ENCODE peak calls at places on chromosomes 7 and 10, in five cellular contexts. One of them, this sample, is unnamed.

GRCh38 chr7:610531-611280 is 91.1 kb upstream of the PDGFA start:
- DNase-seq in HTR-8/SVneo: no peak
- DNase-seq in stimulated activated CD4-positive, alpha-beta T cell treated with anti-CD3 and anti-CD28 coated beads, Interleukin-15, amount 100 ng/mL, for 24 hours: no peak
- DNase-seq in transverse colon: no peak
- DNase-seq in endothelial cell of umbilical vein: peak; percentile 74
- DNase-seq in this sample: no peak

GRCh38 chr7:101386558-101387199 is 24.0 kb downstream of the COL26A1 start:
- DNase-seq in endothelial cell of umbilical vein: no peak
- DNase-seq in stimulated activated CD4-positive, alpha-beta T cell treated with anti-CD3 and anti-CD28 coated beads, Interleukin-15, amount 100 ng/mL, for 24 hours: peak; percentile 7
- DNase-seq in transverse colon: no peak
- DNase-seq in HTR-8/SVneo: peak; percentile 45
- DNase-seq in this sample: no peak

GRCh38 chr7:17009007-17009719 is 127.4 kb upstream of the AGR3 start:
- DNase-seq in endothelial cell of umbilical vein: peak; percentile 43
- DNase-seq in HTR-8/SVneo: no peak
- DNase-seq in transverse colon: no peak
- DNase-seq in stimulated activated CD4-positive, alpha-beta T cell treated with anti-CD3 and anti-CD28 coated beads, Interleukin-15, amount 100 ng/mL, for 24 hours: no peak
- DNase-seq in this sample: no peak

GRCh38 chr7:81025360-81025759 is 106.5 kb upstream of the SEMA3C start:
- DNase-seq in endothelial cell of umbilical vein: peak; percentile 9
- DNase-seq in transverse colon: no peak
- DNase-seq in HTR-8/SVneo: no peak
- DNase-seq in stimulated activated CD4-positive, alpha-beta T cell treated with anti-CD3 and anti-CD28 coated beads, Interleukin-15, amount 100 ng/mL, for 24 hours: no peak
- DNase-seq in this sample: no peak

GRCh38 chr7:100968031-100968430 is 1.3 kb upstream of the MUC12 start:
- DNase-seq in transverse colon: no peak
- DNase-seq in endothelial cell of umbilical vein: no peak
- DNase-seq in HTR-8/SVneo: no peak
- DNase-seq in stimulated activated CD4-positive, alpha-beta T cell treated with anti-CD3 and anti-CD28 coated beads, Interleukin-15, amount 100 ng/mL, for 24 hours: no peak
- DNase-seq in this sample: no peak

GRCh38 chr10:68560916-68561691 is 967 bp downstream of the TET1 start:
- DNase-seq in stimulated activated CD4-positive, alpha-beta T cell treated with anti-CD3 and anti-CD28 coated beads, Interleukin-15, amount 100 ng/mL, for 24 hours: peak; percentile 23
- DNase-seq in transverse colon: peak; percentile 11
- DNase-seq in endothelial cell of umbilical vein: no peak
- DNase-seq in HTR-8/SVneo: no peak
- DNase-seq in this sample: peak; percentile 60

GRCh38 chr7:18666107-18666728 is 170.7 kb downstream of the HDAC9 start:
- DNase-seq in stimulated activated CD4-positive, alpha-beta T cell treated with anti-CD3 and anti-CD28 coated beads, Interleukin-15, amount 100 ng/mL, for 24 hours: peak; percentile 67
- DNase-seq in HTR-8/SVneo: peak; percentile 43
- DNase-seq in endothelial cell of umbilical vein: peak; percentile 62
- DNase-seq in transverse colon: peak; percentile 81
- DNase-seq in this sample: peak; percentile 16

GRCh38 chr10:80509403-80510161 is 28.1 kb upstream of the SH2D4B start:
- DNase-seq in stimulated activated CD4-positive, alpha-beta T cell treated with anti-CD3 and anti-CD28 coated beads, Interleukin-15, amount 100 ng/mL, for 24 hours: no peak
- DNase-seq in transverse colon: no peak
- DNase-seq in endothelial cell of umbilical vein: peak; percentile 98
- DNase-seq in HTR-8/SVneo: peak; percentile 84
- DNase-seq in this sample: no peak

GRCh38 chr7:117715784-117716445 is 157.3 kb downstream of the CTTNBP2 start:
- DNase-seq in transverse colon: peak; percentile 35
- DNase-seq in stimulated activated CD4-positive, alpha-beta T cell treated with anti-CD3 and anti-CD28 coated beads, Interleukin-15, amount 100 ng/mL, for 24 hours: peak; percentile 11
- DNase-seq in endothelial cell of umbilical vein: peak; percentile 64
- DNase-seq in HTR-8/SVneo: peak; percentile 68
- DNase-seq in this sample: peak; percentile 22

GRCh38 chr7:71752171-71752935 is 620.4 kb downstream of the GALNT17 start:
- DNase-seq in HTR-8/SVneo: no peak
- DNase-seq in transverse colon: peak; percentile 28
- DNase-seq in stimulated activated CD4-positive, alpha-beta T cell treated with anti-CD3 and anti-CD28 coated beads, Interleukin-15, amount 100 ng/mL, for 24 hours: peak; percentile 61
- DNase-seq in endothelial cell of umbilical vein: no peak
- DNase-seq in this sample: peak; percentile 56

GRCh38 chr10:10667466-10667865 is 350.2 kb upstream of the CELF2 start:
- DNase-seq in HTR-8/SVneo: no peak
- DNase-seq in endothelial cell of umbilical vein: no peak
- DNase-seq in stimulated activated CD4-positive, alpha-beta T cell treated with anti-CD3 and anti-CD28 coated beads, Interleukin-15, amount 100 ng/mL, for 24 hours: no peak
- DNase-seq in transverse colon: no peak
- DNase-seq in this sample: no peak

GRCh38 chr10:49646256-49646870 is 32.5 kb downstream of the CHAT start:
- DNase-seq in HTR-8/SVneo: no peak
- DNase-seq in endothelial cell of umbilical vein: no peak
- DNase-seq in transverse colon: no peak
- DNase-seq in stimulated activated CD4-positive, alpha-beta T cell treated with anti-CD3 and anti-CD28 coated beads, Interleukin-15, amount 100 ng/mL, for 24 hours: no peak
- DNase-seq in this sample: no peak

GRCh38 chr7:25068814-25069213 is 56.2 kb downstream of the CYCS start:
- DNase-seq in stimulated activated CD4-positive, alpha-beta T cell treated with anti-CD3 and anti-CD28 coated beads, Interleukin-15, amount 100 ng/mL, for 24 hours: no peak
- DNase-seq in HTR-8/SVneo: no peak
- DNase-seq in transverse colon: no peak
- DNase-seq in endothelial cell of umbilical vein: no peak
- DNase-seq in this sample: no peak

GRCh38 chr10:101311440-101312067 is 42.4 kb upstream of the BTRC start:
- DNase-seq in HTR-8/SVneo: no peak
- DNase-seq in endothelial cell of umbilical vein: no peak
- DNase-seq in transverse colon: no peak
- DNase-seq in stimulated activated CD4-positive, alpha-beta T cell treated with anti-CD3 and anti-CD28 coated beads, Interleukin-15, amount 100 ng/mL, for 24 hours: no peak
- DNase-seq in this sample: no peak

GRCh38 chr7:101399759-101400158 is 37.1 kb downstream of the COL26A1 start:
- DNase-seq in HTR-8/SVneo: no peak
- DNase-seq in transverse colon: no peak
- DNase-seq in stimulated activated CD4-positive, alpha-beta T cell treated with anti-CD3 and anti-CD28 coated beads, Interleukin-15, amount 100 ng/mL, for 24 hours: no peak
- DNase-seq in endothelial cell of umbilical vein: no peak
- DNase-seq in this sample: no peak

GRCh38 chr7:100469227-100470044 is 5.4 kb upstream of the SPACDR start:
- DNase-seq in stimulated activated CD4-positive, alpha-beta T cell treated with anti-CD3 and anti-CD28 coated beads, Interleukin-15, amount 100 ng/mL, for 24 hours: peak; percentile 88
- DNase-seq in HTR-8/SVneo: peak; percentile 73
- DNase-seq in transverse colon: peak; percentile 91
- DNase-seq in endothelial cell of umbilical vein: peak; percentile 66
- DNase-seq in this sample: peak; percentile 97

GRCh38 chr10:73814276-73814895 is 3.0 kb upstream of the NDST2 start:
- DNase-seq in stimulated activated CD4-positive, alpha-beta T cell treated with anti-CD3 and anti-CD28 coated beads, Interleukin-15, amount 100 ng/mL, for 24 hours: no peak
- DNase-seq in HTR-8/SVneo: no peak
- DNase-seq in transverse colon: no peak
- DNase-seq in endothelial cell of umbilical vein: no peak
- DNase-seq in this sample: no peak

GRCh38 chr7:4010206-4010605 is 671.9 kb upstream of the FOXK1 start:
- DNase-seq in transverse colon: no peak
- DNase-seq in stimulated activated CD4-positive, alpha-beta T cell treated with anti-CD3 and anti-CD28 coated beads, Interleukin-15, amount 100 ng/mL, for 24 hours: no peak
- DNase-seq in HTR-8/SVneo: no peak
- DNase-seq in endothelial cell of umbilical vein: no peak
- DNase-seq in this sample: no peak

GRCh38 chr7:105689093-105689819 is 108.0 kb upstream of the EFCAB10 start:
- DNase-seq in transverse colon: no peak
- DNase-seq in HTR-8/SVneo: no peak
- DNase-seq in endothelial cell of umbilical vein: no peak
- DNase-seq in stimulated activated CD4-positive, alpha-beta T cell treated with anti-CD3 and anti-CD28 coated beads, Interleukin-15, amount 100 ng/mL, for 24 hours: no peak
- DNase-seq in this sample: no peak

GRCh38 chr10:58438340-58438739 is 53.1 kb downstream of the TFAM start:
- DNase-seq in HTR-8/SVneo: no peak
- DNase-seq in transverse colon: no peak
- DNase-seq in stimulated activated CD4-positive, alpha-beta T cell treated with anti-CD3 and anti-CD28 coated beads, Interleukin-15, amount 100 ng/mL, for 24 hours: no peak
- DNase-seq in endothelial cell of umbilical vein: no peak
- DNase-seq in this sample: no peak

GRCh38 chr10:33661580-33662269 is 327.3 kb upstream of the NRP1 start:
- DNase-seq in stimulated activated CD4-positive, alpha-beta T cell treated with anti-CD3 and anti-CD28 coated beads, Interleukin-15, amount 100 ng/mL, for 24 hours: no peak
- DNase-seq in transverse colon: peak; percentile 29
- DNase-seq in endothelial cell of umbilical vein: peak; percentile 54
- DNase-seq in HTR-8/SVneo: peak; percentile 61
- DNase-seq in this sample: no peak

GRCh38 chr10:131248376-131249165 is 63.0 kb downstream of the TCERG1L start:
- DNase-seq in endothelial cell of umbilical vein: no peak
- DNase-seq in transverse colon: no peak
- DNase-seq in HTR-8/SVneo: no peak
- DNase-seq in stimulated activated CD4-positive, alpha-beta T cell treated with anti-CD3 and anti-CD28 coated beads, Interleukin-15, amount 100 ng/mL, for 24 hours: no peak
- DNase-seq in this sample: no peak

GRCh38 chr7:132019718-132020117 is 463.3 kb upstream of the PODXL start:
- DNase-seq in stimulated activated CD4-positive, alpha-beta T cell treated with anti-CD3 and anti-CD28 coated beads, Interleukin-15, amount 100 ng/mL, for 24 hours: no peak
- DNase-seq in HTR-8/SVneo: no peak
- DNase-seq in endothelial cell of umbilical vein: no peak
- DNase-seq in transverse colon: no peak
- DNase-seq in this sample: no peak

GRCh38 chr7:128247640-128248194 is 6.6 kb downstream of the LEP start:
- DNase-seq in transverse colon: no peak
- DNase-seq in stimulated activated CD4-positive, alpha-beta T cell treated with anti-CD3 and anti-CD28 coated beads, Interleukin-15, amount 100 ng/mL, for 24 hours: peak; percentile 16
- DNase-seq in endothelial cell of umbilical vein: no peak
- DNase-seq in HTR-8/SVneo: no peak
- DNase-seq in this sample: no peak

GRCh38 chr10:31739146-31739545 is 189.5 kb downstream of the ARHGAP12 start:
- DNase-seq in transverse colon: no peak
- DNase-seq in stimulated activated CD4-positive, alpha-beta T cell treated with anti-CD3 and anti-CD28 coated beads, Interleukin-15, amount 100 ng/mL, for 24 hours: no peak
- DNase-seq in HTR-8/SVneo: no peak
- DNase-seq in endothelial cell of umbilical vein: no peak
- DNase-seq in this sample: no peak

GRCh38 chr10:56346845-56347415 is 14.1 kb downstream of the ZWINT start:
- DNase-seq in HTR-8/SVneo: no peak
- DNase-seq in endothelial cell of umbilical vein: peak; percentile 18
- DNase-seq in stimulated activated CD4-positive, alpha-beta T cell treated with anti-CD3 and anti-CD28 coated beads, Interleukin-15, amount 100 ng/mL, for 24 hours: no peak
- DNase-seq in transverse colon: no peak
- DNase-seq in this sample: no peak

GRCh38 chr7:98170944-98171343 is 40.3 kb upstream of the BHLHA15 start:
- DNase-seq in transverse colon: no peak
- DNase-seq in stimulated activated CD4-positive, alpha-beta T cell treated with anti-CD3 and anti-CD28 coated beads, Interleukin-15, amount 100 ng/mL, for 24 hours: no peak
- DNase-seq in endothelial cell of umbilical vein: no peak
- DNase-seq in HTR-8/SVneo: no peak
- DNase-seq in this sample: no peak

GRCh38 chr7:5827755-5828154 is 46.3 kb upstream of the RNF216 start:
- DNase-seq in stimulated activated CD4-positive, alpha-beta T cell treated with anti-CD3 and anti-CD28 coated beads, Interleukin-15, amount 100 ng/mL, for 24 hours: peak; percentile 57
- DNase-seq in transverse colon: peak; percentile 28
- DNase-seq in HTR-8/SVneo: peak; percentile 33
- DNase-seq in endothelial cell of umbilical vein: peak; percentile 16
- DNase-seq in this sample: no peak

GRCh38 chr10:18659784-18660561 is 742 bp downstream of the ARL5B start:
- DNase-seq in stimulated activated CD4-positive, alpha-beta T cell treated with anti-CD3 and anti-CD28 coated beads, Interleukin-15, amount 100 ng/mL, for 24 hours: no peak
- DNase-seq in transverse colon: peak; percentile 76
- DNase-seq in HTR-8/SVneo: no peak
- DNase-seq in endothelial cell of umbilical vein: no peak
- DNase-seq in this sample: no peak

GRCh38 chr7:29684787-29685650 is 121.3 kb upstream of the WIPF3 start:
- DNase-seq in stimulated activated CD4-positive, alpha-beta T cell treated with anti-CD3 and anti-CD28 coated beads, Interleukin-15, amount 100 ng/mL, for 24 hours: peak; percentile 58
- DNase-seq in endothelial cell of umbilical vein: peak; percentile 77
- DNase-seq in HTR-8/SVneo: peak; percentile 36
- DNase-seq in transverse colon: peak; percentile 76
- DNase-seq in this sample: peak; percentile 20

GRCh38 chr10:89301231-89301630 is 615 bp upstream of the IFIT2 start:
- DNase-seq in endothelial cell of umbilical vein: peak; percentile 46
- DNase-seq in HTR-8/SVneo: no peak
- DNase-seq in transverse colon: peak; percentile 23
- DNase-seq in stimulated activated CD4-positive, alpha-beta T cell treated with anti-CD3 and anti-CD28 coated beads, Interleukin-15, amount 100 ng/mL, for 24 hours: no peak
- DNase-seq in this sample: no peak

GRCh38 chr10:62044569-62044968 is 143.1 kb downstream of the ARID5B start:
- DNase-seq in transverse colon: no peak
- DNase-seq in HTR-8/SVneo: no peak
- DNase-seq in stimulated activated CD4-positive, alpha-beta T cell treated with anti-CD3 and anti-CD28 coated beads, Interleukin-15, amount 100 ng/mL, for 24 hours: no peak
- DNase-seq in endothelial cell of umbilical vein: peak; percentile 30
- DNase-seq in this sample: no peak

GRCh38 chr10:13893926-13894325 is 307.2 kb downstream of the PRPF18 start:
- DNase-seq in endothelial cell of umbilical vein: peak; percentile 41
- DNase-seq in stimulated activated CD4-positive, alpha-beta T cell treated with anti-CD3 and anti-CD28 coated beads, Interleukin-15, amount 100 ng/mL, for 24 hours: no peak
- DNase-seq in HTR-8/SVneo: peak; percentile 43
- DNase-seq in transverse colon: no peak
- DNase-seq in this sample: no peak

GRCh38 chr7:78924581-78924980 is 528.9 kb downstream of the MAGI2 start:
- DNase-seq in HTR-8/SVneo: no peak
- DNase-seq in transverse colon: no peak
- DNase-seq in endothelial cell of umbilical vein: no peak
- DNase-seq in stimulated activated CD4-positive, alpha-beta T cell treated with anti-CD3 and anti-CD28 coated beads, Interleukin-15, amount 100 ng/mL, for 24 hours: no peak
- DNase-seq in this sample: no peak

GRCh38 chr10:34386911-34387310 is 428.2 kb downstream of the PARD3 start:
- DNase-seq in stimulated activated CD4-positive, alpha-beta T cell treated with anti-CD3 and anti-CD28 coated beads, Interleukin-15, amount 100 ng/mL, for 24 hours: no peak
- DNase-seq in endothelial cell of umbilical vein: no peak
- DNase-seq in transverse colon: no peak
- DNase-seq in HTR-8/SVneo: no peak
- DNase-seq in this sample: no peak

GRCh38 chr7:102814025-102814471 is 65.2 kb downstream of the FAM185A start:
- DNase-seq in HTR-8/SVneo: no peak
- DNase-seq in endothelial cell of umbilical vein: peak; percentile 81
- DNase-seq in stimulated activated CD4-positive, alpha-beta T cell treated with anti-CD3 and anti-CD28 coated beads, Interleukin-15, amount 100 ng/mL, for 24 hours: no peak
- DNase-seq in transverse colon: no peak
- DNase-seq in this sample: no peak

GRCh38 chr7:123784263-123784662 is 35.5 kb upstream of the WASL start:
- DNase-seq in transverse colon: no peak
- DNase-seq in endothelial cell of umbilical vein: peak; percentile 32
- DNase-seq in HTR-8/SVneo: no peak
- DNase-seq in stimulated activated CD4-positive, alpha-beta T cell treated with anti-CD3 and anti-CD28 coated beads, Interleukin-15, amount 100 ng/mL, for 24 hours: no peak
- DNase-seq in this sample: no peak

GRCh38 chr10:3995302-3996210 is 210.5 kb upstream of the KLF6 start:
- DNase-seq in endothelial cell of umbilical vein: peak; percentile 36
- DNase-seq in HTR-8/SVneo: no peak
- DNase-seq in stimulated activated CD4-positive, alpha-beta T cell treated with anti-CD3 and anti-CD28 coated beads, Interleukin-15, amount 100 ng/mL, for 24 hours: no peak
- DNase-seq in transverse colon: no peak
- DNase-seq in this sample: no peak

GRCh38 chr7:94698275-94698674 is 42.3 kb upstream of the SGCE start:
- DNase-seq in HTR-8/SVneo: no peak
- DNase-seq in stimulated activated CD4-positive, alpha-beta T cell treated with anti-CD3 and anti-CD28 coated beads, Interleukin-15, amount 100 ng/mL, for 24 hours: no peak
- DNase-seq in endothelial cell of umbilical vein: peak; percentile 92
- DNase-seq in transverse colon: no peak
- DNase-seq in this sample: no peak

This sample was measured in GM12891.